ENCODE peak calls at places on chromosomes 12 and 14, in five cellular contexts. Q is effector memory CD4-positive, alpha-beta T cell; W is adipocyte; I is NCI-H1417; Y is AG08395. D is an unnamed sample.

GRCh38 chr14:60589442-60589841 is 59.8 kb downstream of the SIX1 start:
- DNase-seq in Q (no peak), I (no peak), W (no peak), Y (no peak), D (no peak)

GRCh38 chr14:80965041-80965440 is 9.6 kb downstream of the TSHR start:
- DNase-seq in W (no peak), Q (no peak), I (no peak), Y (no peak), D (no peak)

GRCh38 chr14:100803694-100804075 is 22.2 kb upstream of the MEG3 start:
- DNase-seq in Y (no peak), Q (no peak), W (no peak), I (no peak), D (no peak)

GRCh38 chr12:116931665-116932064 is 20.9 kb downstream of the FBXW8 start:
- DNase-seq in W (no peak), Y (no peak), Q (no peak), I (no peak), D (no peak)

GRCh38 chr12:87671757-87672156 is 357.4 kb downstream of the C12orf50 start:
- DNase-seq in W (no peak), I (no peak), Y (no peak), Q (no peak), D (no peak)

GRCh38 chr14:94213741-94214140 is 39.6 kb downstream of the PPP4R4 start:
- DNase-seq in Q (no peak), W (no peak), Y (no peak), I (no peak), D (no peak)

GRCh38 chr14:63650336-63650952 is 8.8 kb upstream of the WDR89 start:
- DNase-seq in W (peak), I (no peak), Q (peak), Y (no peak), D (peak)

GRCh38 chr12:92107621-92108131 is 38.0 kb downstream of the BTG1 start:
- DNase-seq in Q (no peak), I (peak), Y (no peak), W (no peak), D (no peak)

GRCh38 chr14:61101803-61102548 is 120.9 kb downstream of the SLC38A6 start:
- DNase-seq in I (no peak), Q (no peak), Y (peak), W (peak), D (no peak)

GRCh38 chr12:57280234-57281062 is 29.5 kb upstream of the STAC3 start:
- DNase-seq in W (peak), I (no peak), Q (peak), Y (peak), D (peak)

GRCh38 chr12:52006726-52007157 is at the start of gene TAMALIN:
- DNase-seq in I (peak), Q (peak), W (peak), Y (peak), D (peak)

GRCh38 chr12:16564675-16565074 is 41.3 kb downstream of the LMO3 start:
- DNase-seq in Q (no peak), W (no peak), I (no peak), Y (no peak), D (no peak)

GRCh38 chr12:93530358-93530757 is 42.1 kb upstream of the SOCS2 start:
- DNase-seq in I (no peak), Q (no peak), Y (no peak), W (no peak), D (no peak)

GRCh38 chr14:21072781-21073339 is 2.8 kb downstream of the ARHGEF40 start:
- DNase-seq in Y (no peak), I (no peak), Q (no peak), W (no peak), D (no peak)

GRCh38 chr12:127655691-127656090 is 611.3 kb upstream of the TMEM132C start:
- DNase-seq in Q (no peak), Y (peak), W (peak), I (no peak), D (no peak)

GRCh38 chr14:73460691-73461127 is 2.4 kb upstream of the NUMB start:
- DNase-seq in I (peak), Q (no peak), Y (no peak), W (peak), D (no peak)

GRCh38 chr12:121718653-121719239 is 6.2 kb downstream of the TMEM120B start:
- DNase-seq in Q (no peak), I (no peak), Y (no peak), W (no peak), D (no peak)

GRCh38 chr14:60649815-60650381 is 621 bp upstream of the SIX1 start:
- DNase-seq in W (peak), Y (no peak), Q (no peak), I (peak), D (no peak)

GRCh38 chr14:78405071-78405856 is 235.1 kb downstream of the NRXN3 start:
- DNase-seq in I (peak), Y (no peak), Q (no peak), W (no peak), D (no peak)

GRCh38 chr12:76784600-76785051 is 20.7 kb downstream of the ZDHHC17 start:
- DNase-seq in Y (peak), I (no peak), Q (no peak), W (peak), D (no peak)

GRCh38 chr12:76608070-76608469 is 48.5 kb upstream of the OSBPL8 start:
- DNase-seq in W (no peak), Y (no peak), I (no peak), Q (no peak), D (no peak)

GRCh38 chr12:107091989-107092641 is 1.2 kb downstream of the CRY1 start:
- DNase-seq in Q (no peak), Y (peak), I (peak), W (peak), D (no peak)

GRCh38 chr14:89672636-89673279 is 255.7 kb upstream of the FOXN3 start:
- DNase-seq in I (no peak), Q (no peak), W (no peak), Y (no peak), D (no peak)

GRCh38 chr12:81162725-81163124 is 84.8 kb downstream of the ACSS3 start:
- DNase-seq in Y (no peak), W (no peak), Q (no peak), I (no peak), D (no peak)

GRCh38 chr12:42144174-42144423 is 575 bp downstream of the GXYLT1 start:
- DNase-seq in W (no peak), I (no peak), Y (no peak), Q (no peak), D (no peak)

D was measured in activated T-helper 1 cell treated with Interleukin-2 at 50 U/mL for 16 hours.